ENCODE peak calls at places on chromosome 10, in five cellular contexts. Q is K562, M is H1, G is GM12878, U is HepG2. J is an unnamed sample. For H3K4me1, the result is how much of the 10 kb centered on the place peaks cover.

GRCh38 chr10:60594476-60595051 is 183.7 kb upstream of the CDK1 start:
- DNase-seq in Q (no peak), G (no peak), M (no peak), U (no peak), J (peak)

GRCh38 chr10:61592581-61592980 is 70.1 kb upstream of the CABCOCO1 start:
- DNase-seq in M (no peak), Q (peak), G (no peak), U (peak), J (peak)

GRCh38 chr10:29583674-29584073 is 51.1 kb downstream of the SVIL start:
- DNase-seq in M (no peak), U (no peak), Q (no peak), G (no peak), J (no peak)

GRCh38 chr10:17200885-17201164 is 647 bp downstream of the TRDMT1 start:
- DNase-seq in Q (no peak), G (no peak), M (no peak), U (no peak), J (peak)

GRCh38 chr10:117492504-117492903 is 50.0 kb upstream of the EMX2 start:
- DNase-seq in M (no peak), Q (no peak), G (no peak), U (no peak), J (no peak)

GRCh38 chr10:5942471-5942870 is 34.9 kb downstream of the IL15RA start:
- DNase-seq in U (no peak), Q (no peak), M (no peak), G (no peak), J (no peak)

GRCh38 chr10:4270116-4270515 is 485.1 kb upstream of the KLF6 start:
- DNase-seq in M (no peak), G (no peak), Q (no peak), U (no peak), J (no peak)

GRCh38 chr10:543862-544822 is 145.3 kb downstream of the DIP2C start:
- DNase-seq in G (no peak), U (no peak), Q (no peak), M (no peak), J (no peak)

GRCh38 chr10:73644015-73644743 is 2.9 kb upstream of the MYOZ1 start:
- DNase-seq in Q (peak), U (peak), M (no peak), G (peak), J (peak)

GRCh38 chr10:35821339-35821911 is 179.3 kb upstream of the FZD8 start:
- DNase-seq in U (no peak), Q (no peak), G (peak), M (no peak), J (no peak)

GRCh38 chr10:127398967-127399350 is 150.2 kb upstream of the NPS start:
- DNase-seq in G (no peak), M (no peak), U (no peak), Q (no peak), J (no peak)

GRCh38 chr10:77157248-77158019 is 480.2 kb downstream of the KCNMA1 start:
- DNase-seq in Q (no peak), M (no peak), U (no peak), G (no peak), J (no peak)

GRCh38 chr10:28996947-28997551 is 291.8 kb upstream of the LYZL1 start:
- DNase-seq in U (peak), M (no peak), G (no peak), Q (no peak), J (no peak)

GRCh38 chr10:15182541-15183207 is 14.2 kb upstream of the NMT2 start:
- DNase-seq in U (no peak), G (no peak), M (no peak), Q (no peak), J (no peak)

GRCh38 chr10:113069595-113069994 is 119.5 kb downstream of the TCF7L2 start:
- DNase-seq in M (no peak), U (no peak), G (no peak), Q (no peak), J (no peak)

GRCh38 chr10:127737563-127738511 is 852 bp downstream of the FOXI2 start:
- DNase-seq in Q (no peak), U (no peak), M (no peak), G (no peak), J (peak)

GRCh38 chr10:110007171-110007700 is 548 bp upstream of the ADD3 start:
- DNase-seq in Q (peak), M (no peak), G (no peak), U (no peak), J (no peak)

GRCh38 chr10:44010873-44011602 is 362.4 kb upstream of the ZNF32 start:
- DNase-seq in Q (no peak), U (no peak), G (peak), M (no peak), J (no peak)

GRCh38 chr10:102230861-102231356 is 4.8 kb downstream of the ELOVL3 start:
- DNase-seq in M (no peak), U (no peak), G (no peak), Q (peak), J (peak)

GRCh38 chr10:75853085-75853484 is 421.7 kb downstream of the LRMDA start:
- DNase-seq in G (no peak), U (no peak), Q (peak), M (no peak), J (peak)

GRCh38 chr10:50286517-50286916 is 35.2 kb upstream of the ASAH2 start:
- DNase-seq in U (no peak), Q (no peak), G (no peak), M (no peak), J (no peak)

GRCh38 chr10:122089343-122090015 is 100.5 kb downstream of the TACC2 start:
- DNase-seq in G (no peak), U (peak), M (no peak), Q (no peak), J (no peak)
- TF ChIP-seq POLR2AphosphoS5 in G (no peak), U (no peak), M (no peak), Q (no peak), J (no peak)

DNA sequence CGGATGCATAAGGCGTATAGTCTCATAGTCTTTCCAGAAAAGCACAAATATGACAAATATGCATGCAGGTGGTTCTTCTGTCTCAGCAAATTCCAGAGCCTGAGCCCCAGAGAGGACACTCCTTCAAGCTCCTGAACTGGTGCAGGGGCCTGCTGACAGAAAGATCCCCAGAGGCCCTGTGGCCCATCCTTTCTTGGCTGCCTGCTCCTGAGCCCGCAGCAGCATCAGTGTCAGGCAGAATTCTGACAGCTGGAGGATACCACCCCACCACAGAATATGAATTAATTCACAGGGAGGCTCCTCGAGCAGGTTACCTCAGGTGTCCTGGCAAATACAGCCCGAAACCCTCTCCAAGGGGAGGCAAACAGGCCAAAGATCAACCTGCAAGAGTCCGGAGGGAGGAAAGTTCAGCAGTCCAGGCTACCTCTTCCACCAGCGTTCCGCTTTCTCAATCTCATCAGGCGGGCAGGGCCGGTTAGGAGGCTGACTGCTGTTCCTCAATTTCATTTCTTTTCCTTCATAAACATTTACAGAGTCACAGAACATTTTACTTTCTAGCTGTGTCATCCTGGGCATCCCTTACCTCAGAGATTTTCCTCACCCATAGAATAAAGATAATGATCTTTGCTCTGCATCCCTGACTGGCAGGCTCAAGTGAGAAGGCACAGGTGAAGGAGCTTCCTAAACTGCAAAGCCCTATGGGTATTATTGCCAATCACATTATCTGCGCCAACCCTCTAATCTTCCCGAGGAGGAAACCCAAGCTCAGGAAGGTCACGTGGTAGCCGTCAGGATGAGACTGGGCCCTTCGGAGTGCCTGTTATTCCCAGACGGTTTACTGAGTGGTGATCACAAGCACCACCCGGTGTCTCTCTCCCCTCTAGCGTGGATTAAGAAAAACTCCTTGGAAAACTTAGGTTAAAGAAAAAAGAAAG is 1.4 kb downstream of the DNAJB12 start:
- DNase-seq in G (no peak), U (no peak), M (no peak), Q (no peak), J (peak)
- TF ChIP-seq CREB1 in G (no peak), U (no peak), M (no peak), Q (no peak), J (no peak)

GRCh38 chr10:79138449-79139123 is 69.8 kb downstream of the ZMIZ1 start:
- DNase-seq in U (no peak), M (no peak), G (no peak), Q (no peak), J (no peak)

GRCh38 chr10:79135790-79136189 is 67.0 kb downstream of the ZMIZ1 start:
- DNase-seq in M (no peak), Q (no peak), G (no peak), U (no peak), J (no peak)

GRCh38 chr10:79137826-79138225 is 69.1 kb downstream of the ZMIZ1 start:
- DNase-seq in G (peak), M (no peak), Q (no peak), U (no peak), J (no peak)

GRCh38 chr10:79136227-79137005 is 67.7 kb downstream of the ZMIZ1 start:
- DNase-seq in U (no peak), M (no peak), Q (no peak), G (no peak), J (no peak)

GRCh38 chr10:79137404-79137803 is 68.6 kb downstream of the ZMIZ1 start:
- DNase-seq in U (no peak), M (no peak), Q (no peak), G (no peak), J (no peak)
- H3K4me1 ChIP-seq in U (under half), M (under half), Q (half or more), G (under half), J (under half)

GRCh38 chr10:104255244-104255981 is 721 bp downstream of the GSTO1 start:
- DNase-seq in U (peak), Q (no peak), M (no peak), G (no peak), J (peak)
- TF ChIP-seq POLR2AphosphoS5 in U (peak), Q (no peak), M (no peak), G (no peak), J (no peak)

DNA sequence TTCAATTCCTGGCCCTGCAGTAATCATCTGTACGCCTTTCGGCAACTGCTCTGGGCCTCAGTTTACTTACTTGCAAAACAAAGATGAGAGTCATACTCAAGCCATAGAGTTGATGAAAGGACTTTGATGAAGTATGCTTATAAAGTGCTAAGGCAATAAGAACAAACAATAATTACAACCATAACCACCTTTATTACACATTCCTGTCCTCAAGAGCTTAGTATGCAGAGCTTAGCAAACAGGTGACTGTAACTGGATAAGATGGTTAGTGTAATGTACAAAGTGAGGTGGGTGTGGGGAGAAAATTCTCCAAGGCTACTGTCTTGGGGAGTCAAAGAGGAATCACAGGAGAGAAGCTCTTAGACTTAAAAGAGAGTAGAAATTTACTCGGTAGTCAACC is 116.9 kb upstream of the AFAP1L2 start:
- DNase-seq in Q (no peak), M (no peak), U (no peak), G (no peak), J (no peak)
- TF ChIP-seq CREB1 in Q (no peak), M (no peak), U (no peak), G (no peak), J (no peak)

DNA sequence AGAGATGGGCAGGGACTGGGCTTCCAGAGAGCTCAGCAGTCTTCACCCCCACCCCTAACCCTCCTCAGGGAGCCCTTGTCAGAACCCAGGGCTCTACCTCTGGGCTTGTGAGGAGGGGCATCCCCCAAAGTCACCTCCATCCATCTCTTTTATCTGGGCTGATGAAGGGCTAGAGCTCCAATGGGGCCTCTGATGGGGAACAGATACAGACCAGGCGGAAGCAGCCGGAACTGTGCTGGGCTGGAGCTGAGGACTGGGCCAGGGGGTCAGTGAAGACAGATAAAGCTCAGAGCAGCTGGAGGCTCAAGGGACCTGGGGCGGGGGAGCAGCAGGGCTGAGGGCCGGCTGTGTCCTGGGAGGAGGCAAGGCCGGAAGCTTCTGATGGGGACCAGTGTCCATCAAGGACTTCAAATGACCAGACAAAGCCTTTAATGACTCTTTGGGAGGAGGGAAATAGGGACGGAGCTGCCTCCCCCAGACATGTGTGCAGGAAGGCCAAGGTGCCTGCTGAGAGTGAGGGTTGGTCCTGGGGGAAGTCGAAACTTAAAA is 10.2 kb downstream of the KAZALD1 start:
- DNase-seq in U (no peak), Q (peak), G (no peak), M (no peak), J (no peak)
- H3K4me1 ChIP-seq in U (under half), Q (under half), G (under half), M (under half), J (under half)

DNA sequence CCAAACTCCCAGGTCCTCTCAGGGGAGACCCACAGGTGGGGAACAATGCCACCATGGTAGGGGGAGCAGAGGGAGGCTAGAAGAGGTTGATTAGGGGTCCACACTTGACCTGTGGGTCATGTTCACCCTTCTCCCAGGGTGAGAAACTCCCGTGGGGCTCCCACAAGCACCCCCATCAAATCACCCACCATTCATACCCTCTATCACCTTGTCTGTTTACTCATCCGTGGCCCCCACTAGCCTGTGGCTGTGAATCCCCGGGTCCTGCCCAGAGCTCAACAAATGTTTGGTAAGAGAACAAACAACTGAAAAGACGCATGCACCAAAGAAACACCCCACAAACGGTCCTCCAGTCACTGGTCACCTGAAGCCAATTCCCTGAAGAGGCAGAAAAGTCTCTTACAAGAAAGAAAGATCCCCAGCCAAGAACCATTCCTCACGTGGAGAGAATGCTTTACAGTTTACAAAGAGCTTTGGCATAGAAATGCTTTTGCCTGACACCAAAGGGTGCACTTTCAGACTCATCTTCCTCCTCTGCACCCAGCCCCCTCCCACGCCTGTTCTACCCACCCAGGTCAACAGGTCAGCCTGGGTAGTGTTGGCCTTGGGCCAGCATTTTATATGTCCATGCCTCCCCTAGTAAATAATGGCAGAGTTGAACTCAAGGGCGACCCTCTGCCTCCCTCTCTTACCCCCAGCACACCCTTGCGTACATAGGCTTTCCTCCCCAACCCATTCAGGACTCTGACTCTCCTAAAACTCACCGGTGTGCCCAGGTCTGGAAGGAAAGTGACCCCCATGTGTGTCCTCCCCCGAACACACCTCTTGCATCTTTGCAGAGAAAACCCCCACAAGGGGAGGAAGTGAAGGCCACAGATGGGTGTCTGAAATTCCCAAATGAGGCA is 1.8 kb downstream of the ZCCHC24 start:
- DNase-seq in U (no peak), G (no peak), M (no peak), Q (no peak), J (no peak)
- TF ChIP-seq POLR2AphosphoS5 in U (no peak), G (no peak), M (no peak), Q (no peak), J (no peak)

GRCh38 chr10:126349676-126350075 is 38.6 kb downstream of the ADAM12 start:
- DNase-seq in M (no peak), G (no peak), Q (no peak), U (no peak), J (no peak)

GRCh38 chr10:126351021-126351420 is 37.3 kb downstream of the ADAM12 start:
- DNase-seq in U (no peak), M (no peak), G (no peak), Q (no peak), J (no peak)

GRCh38 chr10:126349096-126349495 is 39.2 kb downstream of the ADAM12 start:
- DNase-seq in G (no peak), M (no peak), Q (no peak), U (no peak), J (no peak)

GRCh38 chr10:126352446-126352845 is 35.8 kb downstream of the ADAM12 start:
- DNase-seq in G (no peak), M (no peak), U (no peak), Q (no peak), J (no peak)

GRCh38 chr10:126350216-126350992 is 37.9 kb downstream of the ADAM12 start:
- DNase-seq in Q (no peak), G (no peak), U (no peak), M (no peak), J (no peak)
- TF ChIP-seq CREB1 in Q (no peak), G (no peak), U (no peak), M (no peak), J (no peak)

GRCh38 chr10:132519382-132520146 is 18.0 kb upstream of the INPP5A start:
- DNase-seq in M (no peak), G (no peak), Q (no peak), U (no peak), J (no peak)

GRCh38 chr10:132518572-132519381 is 18.8 kb upstream of the INPP5A start:
- DNase-seq in M (no peak), Q (peak), U (peak), G (no peak), J (peak)

GRCh38 chr10:132521466-132522102 is 16.0 kb upstream of the INPP5A start:
- DNase-seq in U (no peak), Q (no peak), G (no peak), M (no peak), J (no peak)

GRCh38 chr10:132521041-132521465 is 16.5 kb upstream of the INPP5A start:
- DNase-seq in G (no peak), Q (no peak), U (no peak), M (no peak), J (no peak)

DNA sequence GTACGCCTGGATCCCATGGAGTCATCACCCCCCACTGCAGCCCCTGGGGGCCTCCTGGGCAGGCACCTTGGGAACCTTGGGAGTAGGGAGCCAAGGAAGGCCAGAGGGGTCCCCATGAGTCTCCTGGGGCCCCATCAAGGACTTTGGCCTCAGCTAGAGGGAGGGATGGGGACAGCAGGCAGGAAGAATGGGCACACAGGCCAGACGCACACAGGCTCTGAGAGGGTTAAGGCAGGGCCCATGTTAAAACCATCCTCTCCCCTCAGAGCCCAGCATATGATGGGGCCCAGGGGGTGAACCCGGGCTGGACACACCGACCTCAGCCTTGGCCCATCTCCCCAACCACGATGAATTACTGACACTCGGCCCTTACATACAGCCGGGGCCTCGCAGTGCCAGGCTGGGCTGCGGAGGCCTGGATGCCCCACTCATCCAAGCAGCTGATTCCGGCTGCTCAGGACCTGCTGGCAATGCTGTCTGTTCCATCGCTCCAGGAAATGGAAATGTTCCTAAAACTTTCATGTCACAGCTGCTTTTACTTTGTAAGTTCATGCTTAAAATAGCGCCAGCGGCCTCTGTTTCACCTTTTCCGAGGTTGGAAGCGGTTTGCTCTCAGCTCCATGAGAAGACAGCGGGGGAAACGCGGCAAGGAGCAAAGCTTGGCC is 17.3 kb upstream of the INPP5A start:
- DNase-seq in G (no peak), Q (no peak), U (no peak), M (no peak), J (no peak)
- H3K4me1 ChIP-seq in G (under half), Q (under half), U (half or more), M (under half), J (under half)

DNA sequence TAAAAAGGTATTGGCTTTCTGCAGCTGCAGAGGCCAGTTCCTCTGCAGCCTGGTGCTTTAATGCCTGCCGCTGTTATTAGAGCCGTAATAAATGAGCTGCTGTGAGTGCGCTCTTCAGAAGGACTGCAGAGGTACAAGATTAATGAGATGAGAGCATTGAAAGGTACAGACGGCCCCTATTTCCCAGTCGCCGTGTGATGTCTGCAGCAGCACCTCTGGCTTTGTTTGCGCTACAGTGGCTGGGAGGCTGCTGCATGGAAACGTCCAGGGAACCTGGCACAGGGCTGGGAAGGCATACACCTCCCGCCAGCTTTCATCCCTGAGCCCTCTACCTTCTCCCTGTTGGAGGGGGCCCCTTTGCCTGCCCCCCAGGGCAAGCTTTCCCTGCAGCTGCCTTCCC is 383.8 kb upstream of the ZMIZ1 start:
- DNase-seq in G (no peak), M (no peak), Q (no peak), U (no peak), J (no peak)
- TF ChIP-seq POLR2AphosphoS5 in G (no peak), M (no peak), Q (no peak), U (no peak), J (no peak)